ENCODE peak calls at places on chromosomes 1 and 21, in four cellular contexts. N is astrocyte of the spinal cord, S is left ventricle myocardium inferior, C is kidney. E is an unnamed sample.

GRCh38 chr1:92851729-92852128 is 19.9 kb downstream of the RPL5 start:
- DNase-seq in N (no peak), S (no peak), C (no peak), E (no peak)

GRCh38 chr21:44618909-44619308 is 7.0 kb downstream of the KRTAP10-8 start:
- DNase-seq in N (no peak), S (no peak), C (no peak), E (no peak)

GRCh38 chr1:114671011-114671938 is 1.4 kb upstream of the DENND2C start:
- DNase-seq in N (peak), S (no peak), C (no peak), E (no peak)

GRCh38 chr1:109906160-109906838 is 4.3 kb upstream of the CSF1 start:
- DNase-seq in N (no peak), S (no peak), C (no peak), E (no peak)

GRCh38 chr1:214146523-214146922 is 134.4 kb upstream of the SMYD2 start:
- DNase-seq in N (no peak), S (no peak), C (no peak), E (no peak)

GRCh38 chr1:31655104-31655503 is 10.4 kb upstream of the PEF1 start:
- DNase-seq in N (no peak), S (no peak), C (no peak), E (no peak)

GRCh38 chr1:202958544-202959275 is 598 bp upstream of the ADIPOR1 start:
- DNase-seq in N (no peak), S (no peak), C (no peak), E (no peak)

GRCh38 chr21:18403685-18404084 is at the start of gene TMPRSS15:
- DNase-seq in N (no peak), S (no peak), C (no peak), E (no peak)

GRCh38 chr1:197911857-197912696 is 5.1 kb upstream of the LHX9 start:
- DNase-seq in N (no peak), S (no peak), C (no peak), E (no peak)

GRCh38 chr1:64505232-64505943 is 35.5 kb downstream of the CACHD1 start:
- DNase-seq in N (no peak), S (peak), C (peak), E (no peak)

GRCh38 chr1:1548591-1548990 is 8.2 kb upstream of the TMEM240 start:
- DNase-seq in N (no peak), S (no peak), C (no peak), E (no peak)

GRCh38 chr1:109791495-109792040 is 27.8 kb upstream of the EPS8L3 start:
- DNase-seq in N (no peak), S (no peak), C (peak), E (no peak)

GRCh38 chr1:67997746-67998145 is 52.7 kb downstream of the DIRAS3 start:
- DNase-seq in N (no peak), S (no peak), C (no peak), E (no peak)

GRCh38 chr1:240084749-240085148 is 6.9 kb upstream of the FMN2 start:
- DNase-seq in N (no peak), S (no peak), C (no peak), E (no peak)

GRCh38 chr1:16249838-16250241 is 12.9 kb upstream of the CPLANE2 start:
- DNase-seq in N (peak), S (no peak), C (peak), E (peak)

GRCh38 chr1:22652881-22653316 is at the start of gene C1QB:
- DNase-seq in N (no peak), S (peak), C (peak), E (no peak)

GRCh38 chr1:22653741-22654140 is 705 bp downstream of the C1QB start:
- DNase-seq in N (no peak), S (no peak), C (no peak), E (no peak)

GRCh38 chr1:22652457-22652856 is 579 bp upstream of the C1QB start:
- DNase-seq in N (no peak), S (no peak), C (no peak), E (no peak)

GRCh38 chr1:22658385-22659163 is 5.5 kb downstream of the C1QB start:
- DNase-seq in N (no peak), S (no peak), C (no peak), E (no peak)

GRCh38 chr1:22654692-22655091 is 1.7 kb downstream of the C1QB start:
- DNase-seq in N (no peak), S (no peak), C (no peak), E (no peak)
- TF ChIP-seq CTCF in N (no peak), S (no peak), C (no peak), E (no peak)

GRCh38 chr1:162674018-162674608 is 41.8 kb downstream of the DDR2 start:
- DNase-seq in N (no peak), S (no peak), C (no peak), E (no peak)
- H3K4me3 ChIP-seq in N (no peak), S (no peak), C (no peak), E (no peak)

GRCh38 chr1:164838786-164839185 is 279.8 kb downstream of the PBX1 start:
- DNase-seq in N (no peak), S (no peak), C (no peak), E (no peak)
- TF ChIP-seq CTCF in N (no peak), S (no peak), C (no peak), E (no peak)

DNA sequence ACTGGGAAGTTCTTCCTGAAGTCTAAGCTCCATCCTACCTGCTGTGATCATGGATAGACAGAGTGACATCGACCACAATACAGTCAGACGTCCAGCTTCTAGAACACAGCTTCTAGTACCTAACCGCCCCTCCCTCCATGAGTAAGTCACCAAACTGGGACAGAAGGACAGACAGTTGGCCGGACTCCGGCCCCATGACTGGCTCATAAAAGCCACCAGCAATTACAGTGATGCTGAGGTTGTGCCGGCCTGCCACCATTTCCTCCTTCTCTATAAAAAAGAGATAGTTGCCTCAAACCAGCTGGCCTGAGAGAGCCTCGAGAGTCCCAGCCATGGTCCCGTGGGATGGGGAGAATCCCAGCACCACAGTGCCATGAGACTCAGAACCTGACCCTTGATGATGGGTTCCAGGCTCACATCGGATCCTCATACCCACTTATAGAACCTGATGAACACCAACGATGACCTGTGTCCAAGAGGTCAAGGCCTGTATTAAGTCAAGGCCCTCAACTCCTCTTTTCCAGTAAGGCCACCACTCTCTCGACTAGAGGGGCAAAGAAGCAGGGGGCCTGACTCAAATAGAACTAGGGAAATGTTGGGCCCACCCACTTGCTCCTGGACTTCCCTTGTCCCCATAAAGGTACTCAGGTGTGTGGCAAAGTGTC is 3.4 kb downstream of the MEF2D start:
- DNase-seq in N (no peak), S (no peak), C (peak), E (no peak)
- H3K4me3 ChIP-seq in N (no peak), S (peak), C (no peak), E (peak)

DNA sequence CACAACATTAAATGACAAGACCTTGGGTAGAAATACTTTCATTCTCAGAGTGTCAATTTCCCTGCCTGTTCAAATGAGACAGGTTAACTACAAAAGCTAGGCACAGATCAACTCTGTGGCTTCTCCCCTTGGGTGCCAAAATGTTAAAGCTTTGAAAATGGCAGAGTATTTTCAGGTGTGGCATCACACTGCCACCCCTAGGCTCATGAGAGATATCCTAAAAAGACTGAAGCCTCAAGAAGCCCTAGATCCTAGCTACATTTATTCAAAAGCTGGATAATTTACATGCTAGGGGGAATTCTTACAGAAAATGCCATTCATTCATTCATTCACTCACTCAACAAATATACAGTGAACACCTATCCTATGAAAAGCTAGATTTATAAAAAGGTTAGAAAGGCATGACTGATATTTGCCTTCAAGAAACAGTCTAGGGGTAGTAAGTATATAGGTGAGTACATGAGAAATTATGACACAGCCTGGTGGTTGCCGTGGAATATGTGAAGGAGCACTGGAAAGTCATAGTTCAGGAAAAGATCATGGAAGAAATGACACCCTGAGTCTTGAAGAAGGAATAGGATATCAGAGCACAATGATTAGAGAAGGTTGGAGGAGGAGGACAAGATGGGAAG is 15.9 kb upstream of the RAB4A start:
- DNase-seq in N (no peak), S (no peak), C (no peak), E (no peak)
- TF ChIP-seq CTCF in N (peak), S (peak), C (peak), E (no peak)

DNA sequence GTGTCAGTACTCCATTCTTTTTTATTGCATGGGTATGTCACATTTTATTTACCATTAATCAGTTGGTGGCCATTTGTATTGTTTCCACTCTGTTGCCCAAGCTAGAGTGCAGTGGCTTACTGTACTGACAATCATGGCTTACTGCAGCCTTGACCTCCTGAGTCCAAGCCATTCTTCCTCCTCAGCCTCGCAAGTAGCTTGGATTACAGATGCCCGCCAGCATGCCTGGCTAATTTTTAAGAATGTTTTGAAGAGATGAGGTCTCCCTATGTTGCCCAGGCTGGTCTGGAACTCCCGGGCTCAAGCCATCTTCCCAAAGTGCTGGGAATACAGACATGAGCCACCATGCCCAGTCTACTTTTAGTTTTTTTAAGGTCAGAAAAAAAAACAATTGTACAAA is 813 bp upstream of the SFT2D2 start:
- DNase-seq in N (no peak), S (no peak), C (no peak), E (no peak)
- H3K4me3 ChIP-seq in N (no peak), S (peak), C (no peak), E (no peak)

GRCh38 chr1:23198373-23198772 is 18.9 kb downstream of the HTR1D start:
- DNase-seq in N (peak), S (no peak), C (no peak), E (peak)
- TF ChIP-seq CTCF in N (no peak), S (no peak), C (no peak), E (no peak)

GRCh38 chr1:76770979-76771378 is 96.3 kb upstream of the ST6GALNAC5 start:
- DNase-seq in N (no peak), S (no peak), C (no peak), E (no peak)
- H3K4me3 ChIP-seq in N (no peak), S (no peak), C (no peak), E (no peak)

GRCh38 chr1:17765444-17766411 is 10.6 kb downstream of the ACTL8 start:
- DNase-seq in N (peak), S (no peak), C (peak), E (peak)
- TF ChIP-seq CTCF in N (no peak), S (no peak), C (no peak), E (no peak)

GRCh38 chr1:156123356-156124196 is 9.1 kb downstream of the LMNA start:
- DNase-seq in N (peak), S (peak), C (peak), E (peak)

GRCh38 chr1:156126701-156127534 is 12.4 kb downstream of the LMNA start:
- DNase-seq in N (peak), S (peak), C (peak), E (peak)

GRCh38 chr1:156122519-156123355 is 8.2 kb downstream of the LMNA start:
- DNase-seq in N (peak), S (peak), C (peak), E (no peak)

GRCh38 chr1:156126043-156126700 is 11.7 kb downstream of the LMNA start:
- DNase-seq in N (peak), S (peak), C (peak), E (peak)

GRCh38 chr1:156124557-156125483 is 10.3 kb downstream of the LMNA start:
- DNase-seq in N (no peak), S (no peak), C (peak), E (no peak)
- H3K4me3 ChIP-seq in N (no peak), S (peak), C (no peak), E (no peak)